ENCODE peak calls at places on chromosomes 12 and 14, in five cellular contexts. One of them, this sample, is unnamed.

GRCh38 chr12:3600039-3600720 is 109.2 kb downstream of the PRMT8 start:
- DNase-seq in trophoblast cell: peak
- DNase-seq in H1: no peak
- DNase-seq in mesendoderm: peak
- DNase-seq in IMR-90: no peak
- DNase-seq in this sample: no peak

GRCh38 chr12:5506821-5507231 is 74.9 kb downstream of the NTF3 start:
- DNase-seq in trophoblast cell: no peak
- DNase-seq in H1: no peak
- DNase-seq in mesendoderm: no peak
- DNase-seq in IMR-90: no peak
- DNase-seq in this sample: no peak

GRCh38 chr12:65611396-65611795 is 212.9 kb upstream of the HMGA2 start:
- DNase-seq in trophoblast cell: peak
- DNase-seq in H1: no peak
- DNase-seq in mesendoderm: no peak
- DNase-seq in IMR-90: no peak
- DNase-seq in this sample: no peak

GRCh38 chr14:34060747-34061050 is 109.8 kb upstream of the EGLN3 start:
- DNase-seq in trophoblast cell: peak
- DNase-seq in H1: no peak
- DNase-seq in mesendoderm: peak
- DNase-seq in IMR-90: no peak
- DNase-seq in this sample: no peak

GRCh38 chr12:104026841-104027599 is 23.0 kb downstream of the GLT8D2 start:
- DNase-seq in trophoblast cell: no peak
- DNase-seq in H1: no peak
- DNase-seq in mesendoderm: no peak
- DNase-seq in IMR-90: no peak
- DNase-seq in this sample: no peak

GRCh38 chr12:98073610-98074009 is 441.8 kb upstream of the TMPO start:
- DNase-seq in trophoblast cell: no peak
- DNase-seq in H1: no peak
- DNase-seq in mesendoderm: no peak
- DNase-seq in IMR-90: no peak
- DNase-seq in this sample: no peak

GRCh38 chr12:107393043-107393725 is 292.4 kb upstream of the PWP1 start:
- DNase-seq in trophoblast cell: no peak
- DNase-seq in H1: no peak
- DNase-seq in mesendoderm: no peak
- DNase-seq in IMR-90: no peak
- DNase-seq in this sample: no peak

GRCh38 chr12:47378222-47378582 is 298.4 kb upstream of the AMIGO2 start:
- DNase-seq in trophoblast cell: no peak
- DNase-seq in H1: no peak
- DNase-seq in mesendoderm: no peak
- DNase-seq in IMR-90: peak
- DNase-seq in this sample: no peak

GRCh38 chr12:53502983-53503728 is 2.1 kb downstream of the TARBP2 start:
- DNase-seq in trophoblast cell: no peak
- DNase-seq in H1: no peak
- DNase-seq in mesendoderm: no peak
- DNase-seq in IMR-90: no peak
- DNase-seq in this sample: no peak

GRCh38 chr14:28142400-28143015 is 624.1 kb upstream of the FOXG1 start:
- DNase-seq in trophoblast cell: no peak
- DNase-seq in H1: no peak
- DNase-seq in mesendoderm: peak
- DNase-seq in IMR-90: no peak
- DNase-seq in this sample: no peak

GRCh38 chr12:105334568-105334967 is 4.1 kb downstream of the C12orf75 start:
- DNase-seq in trophoblast cell: peak
- DNase-seq in H1: no peak
- DNase-seq in mesendoderm: peak
- DNase-seq in IMR-90: peak
- DNase-seq in this sample: no peak

GRCh38 chr12:12901158-12901791 is 9.9 kb downstream of the GPRC5A start:
- DNase-seq in trophoblast cell: peak
- DNase-seq in H1: no peak
- DNase-seq in mesendoderm: no peak
- DNase-seq in IMR-90: peak
- DNase-seq in this sample: no peak
- H3K4ac ChIP-seq in trophoblast cell: no peak
- H3K4ac ChIP-seq in H1: no peak
- H3K4ac ChIP-seq in mesendoderm: no peak
- H3K4ac ChIP-seq in IMR-90: peak
- H3K4ac ChIP-seq in this sample: no peak

GRCh38 chr12:52054231-52054837 is 3.1 kb downstream of the NR4A1 start:
- DNase-seq in trophoblast cell: no peak
- DNase-seq in H1: no peak
- DNase-seq in mesendoderm: no peak
- DNase-seq in IMR-90: no peak
- DNase-seq in this sample: no peak

GRCh38 chr12:52055781-52056711 is 4.8 kb downstream of the NR4A1 start:
- DNase-seq in trophoblast cell: no peak
- DNase-seq in H1: no peak
- DNase-seq in mesendoderm: no peak
- DNase-seq in IMR-90: peak
- DNase-seq in this sample: no peak

GRCh38 chr12:52056801-52057613 is 5.8 kb downstream of the NR4A1 start:
- DNase-seq in trophoblast cell: no peak
- DNase-seq in H1: no peak
- DNase-seq in mesendoderm: no peak
- DNase-seq in IMR-90: peak
- DNase-seq in this sample: no peak

GRCh38 chr12:52053570-52054209 is 2.4 kb downstream of the NR4A1 start:
- DNase-seq in trophoblast cell: no peak
- DNase-seq in H1: no peak
- DNase-seq in mesendoderm: no peak
- DNase-seq in IMR-90: peak
- DNase-seq in this sample: no peak

DNA sequence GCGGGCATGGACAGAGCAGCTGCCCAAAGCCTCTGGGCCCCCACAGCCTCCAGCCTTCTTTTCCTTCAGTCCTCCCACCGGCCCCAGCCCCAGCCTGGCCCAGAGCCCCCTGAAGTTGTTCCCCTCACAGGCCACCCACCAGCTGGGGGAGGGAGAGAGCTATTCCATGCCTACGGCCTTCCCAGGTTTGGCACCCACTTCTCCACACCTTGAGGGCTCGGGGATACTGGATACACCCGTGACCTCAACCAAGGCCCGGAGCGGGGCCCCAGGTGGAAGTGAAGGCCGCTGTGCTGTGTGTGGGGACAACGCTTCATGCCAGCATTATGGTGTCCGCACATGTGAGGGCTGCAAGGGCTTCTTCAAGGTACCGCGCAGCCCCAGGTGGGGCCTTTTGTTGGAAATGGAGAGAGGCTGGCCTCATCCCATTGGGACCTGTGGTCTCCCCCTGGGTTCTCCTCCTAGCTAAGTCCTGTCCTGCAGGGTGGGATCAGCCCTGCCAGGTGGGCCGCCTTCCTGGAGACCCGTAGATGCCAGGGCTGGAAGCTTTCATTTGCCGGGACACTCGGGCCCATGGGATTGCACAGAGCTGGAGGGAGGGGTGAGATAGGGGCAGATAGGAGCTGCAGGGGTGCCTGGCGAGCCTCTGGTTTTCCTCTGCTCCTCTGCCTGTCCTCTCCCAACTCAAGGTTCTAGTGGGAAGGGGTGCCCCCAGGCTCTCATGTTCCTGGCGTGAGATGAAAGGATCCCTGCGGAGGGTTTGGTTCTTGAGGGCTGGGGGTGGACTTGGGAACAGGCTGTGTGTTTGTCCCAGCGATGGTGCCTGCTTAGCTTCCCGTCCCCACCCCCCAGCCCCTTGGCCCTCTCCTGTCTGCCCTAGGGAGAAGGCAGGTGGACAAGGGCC is 3.8 kb downstream of the NR4A1 start:
- DNase-seq in trophoblast cell: no peak
- DNase-seq in H1: no peak
- DNase-seq in mesendoderm: no peak
- DNase-seq in IMR-90: peak
- DNase-seq in this sample: no peak
- H3K4me3 ChIP-seq in trophoblast cell: no peak
- H3K4me3 ChIP-seq in H1: no peak
- H3K4me3 ChIP-seq in mesendoderm: no peak
- H3K4me3 ChIP-seq in IMR-90: no peak
- H3K4me3 ChIP-seq in this sample: no peak

GRCh38 chr14:99644723-99645544 is at the start of gene HHIPL1:
- DNase-seq in trophoblast cell: no peak
- DNase-seq in H1: no peak
- DNase-seq in mesendoderm: peak
- DNase-seq in IMR-90: peak
- DNase-seq in this sample: no peak
- H3K4ac ChIP-seq in trophoblast cell: peak
- H3K4ac ChIP-seq in H1: peak
- H3K4ac ChIP-seq in mesendoderm: peak
- H3K4ac ChIP-seq in IMR-90: no peak
- H3K4ac ChIP-seq in this sample: no peak

DNA sequence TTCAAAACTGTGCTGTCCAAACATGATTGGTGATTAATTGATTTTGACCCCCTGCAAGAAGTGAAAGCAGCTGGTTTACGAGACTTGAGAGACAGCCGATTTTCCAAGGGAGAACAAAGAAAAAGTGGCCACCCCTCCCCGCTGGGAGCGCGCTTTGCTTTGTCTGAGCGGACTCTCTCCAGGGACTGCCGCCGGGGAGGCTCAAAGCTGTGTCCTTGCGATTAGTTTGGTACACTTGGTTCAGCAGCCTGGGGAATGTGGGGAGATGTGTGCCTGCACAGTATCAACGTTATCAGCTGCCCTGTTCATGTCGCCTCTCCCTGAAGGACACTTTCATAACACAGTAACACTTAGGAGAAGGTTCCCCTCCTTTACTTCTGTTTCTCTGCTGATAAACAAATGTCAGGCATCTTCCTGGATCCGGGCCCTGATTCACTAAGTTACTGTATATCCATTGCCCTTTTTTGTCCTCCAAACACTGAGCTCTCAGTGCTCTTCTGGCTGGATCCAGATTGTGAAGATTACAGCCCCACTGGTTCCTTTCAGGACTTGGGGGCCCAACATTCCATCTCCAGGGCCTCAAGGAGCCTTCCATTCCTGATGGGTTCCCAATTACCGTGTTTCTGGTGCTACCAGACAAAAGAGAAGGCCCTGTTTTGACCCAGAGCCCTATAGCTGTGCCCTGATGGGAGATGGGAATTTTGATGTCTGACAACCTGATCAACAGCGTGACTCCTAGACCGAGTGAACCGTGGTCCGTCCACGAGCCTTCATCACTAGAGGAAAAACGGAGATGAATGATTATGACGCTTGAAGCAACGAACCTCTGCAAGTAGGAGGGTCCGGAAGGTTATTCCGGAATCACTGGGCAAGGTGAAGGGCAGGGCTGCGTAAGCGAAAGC is 31.7 kb upstream of the TUBA1C start:
- DNase-seq in trophoblast cell: no peak
- DNase-seq in H1: no peak
- DNase-seq in mesendoderm: peak
- DNase-seq in IMR-90: peak
- DNase-seq in this sample: peak
- H3K4me3 ChIP-seq in trophoblast cell: no peak
- H3K4me3 ChIP-seq in H1: no peak
- H3K4me3 ChIP-seq in mesendoderm: no peak
- H3K4me3 ChIP-seq in IMR-90: peak
- H3K4me3 ChIP-seq in this sample: no peak

GRCh38 chr12:112716099-112717093 is 75.2 kb upstream of the RPH3A start:
- DNase-seq in trophoblast cell: peak
- DNase-seq in H1: no peak
- DNase-seq in mesendoderm: peak
- DNase-seq in IMR-90: no peak
- DNase-seq in this sample: no peak

GRCh38 chr12:112711026-112711425 is 80.5 kb upstream of the RPH3A start:
- DNase-seq in trophoblast cell: no peak
- DNase-seq in H1: no peak
- DNase-seq in mesendoderm: no peak
- DNase-seq in IMR-90: no peak
- DNase-seq in this sample: no peak

GRCh38 chr12:112714166-112714565 is 77.4 kb upstream of the RPH3A start:
- DNase-seq in trophoblast cell: no peak
- DNase-seq in H1: no peak
- DNase-seq in mesendoderm: no peak
- DNase-seq in IMR-90: no peak
- DNase-seq in this sample: no peak

DNA sequence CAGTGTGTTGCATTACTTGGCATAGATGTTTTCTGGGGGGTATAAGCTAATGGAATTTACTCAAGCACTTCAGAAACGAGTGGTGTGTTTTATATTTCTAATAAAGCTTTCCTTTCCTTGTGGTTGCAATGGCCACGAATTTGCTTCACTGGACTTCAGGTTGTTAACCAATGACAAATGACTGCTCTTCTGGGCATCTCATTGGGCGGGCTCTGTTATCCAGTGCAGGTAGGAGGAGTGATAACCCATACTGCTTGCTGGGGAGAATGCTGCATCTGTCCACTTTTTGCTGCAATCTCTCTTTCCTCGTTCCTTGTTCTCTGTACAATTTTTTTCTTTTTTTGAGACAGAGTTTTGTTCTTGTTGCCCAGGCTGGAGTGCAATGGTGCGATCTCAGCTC is 80.0 kb upstream of the RPH3A start:
- DNase-seq in trophoblast cell: no peak
- DNase-seq in H1: no peak
- DNase-seq in mesendoderm: no peak
- DNase-seq in IMR-90: no peak
- DNase-seq in this sample: no peak
- H3K4ac ChIP-seq in trophoblast cell: no peak
- H3K4ac ChIP-seq in H1: no peak
- H3K4ac ChIP-seq in mesendoderm: no peak
- H3K4ac ChIP-seq in IMR-90: no peak
- H3K4ac ChIP-seq in this sample: no peak

GRCh38 chr12:128339121-128339520 is 72.2 kb downstream of the TMEM132C start:
- DNase-seq in trophoblast cell: no peak
- DNase-seq in H1: no peak
- DNase-seq in mesendoderm: peak
- DNase-seq in IMR-90: no peak
- DNase-seq in this sample: no peak
- H3K4me3 ChIP-seq in trophoblast cell: no peak
- H3K4me3 ChIP-seq in H1: no peak
- H3K4me3 ChIP-seq in mesendoderm: no peak
- H3K4me3 ChIP-seq in IMR-90: no peak
- H3K4me3 ChIP-seq in this sample: peak

This sample was measured in neuronal stem cell.